ENCODE peak calls at places on chromosomes 1 and 21, in nine cellular contexts. A is fibroblast of lung, O is fibroblast of pulmonary artery, M is Peyer's patch, P is heart right ventricle, J is neural progenitor cell, Y is GM23338, S is left ventricle myocardium inferior, R is astrocyte. B is an unnamed sample.
A peak's percentile ranks its signal among the peaks of the same experiment; 100 is the strongest.

GRCh38 chr1:207389728-207390464 is 64.2 kb upstream of the CR2 start:
- DNase-seq in A (peak; percentile 67), O (peak; percentile 6), M (no peak), P (no peak), J (no peak), Y (no peak), S (no peak), R (peak; percentile 53), B (peak; percentile 61)

GRCh38 chr1:32487182-32487581 is 22.3 kb downstream of the ZBTB8B start:
- DNase-seq in A (no peak), O (no peak), M (no peak), P (no peak), J (no peak), Y (no peak), S (no peak), R (no peak), B (no peak)

GRCh38 chr1:232145768-232146167 is 484.2 kb downstream of the SIPA1L2 start:
- DNase-seq in A (peak; percentile 24), O (no peak), M (no peak), P (no peak), J (no peak), Y (no peak), S (no peak), R (no peak), B (no peak)

GRCh38 chr1:197924516-197925123 is 7.4 kb downstream of the LHX9 start:
- DNase-seq in A (peak; percentile 46), O (peak; percentile 75), M (peak; percentile 68), P (no peak), J (peak; percentile 72), Y (peak; percentile 82), S (no peak), R (peak; percentile 26), B (peak; percentile 75)

GRCh38 chr1:1093610-1093943 is 19.5 kb upstream of the RNF223 start:
- DNase-seq in A (no peak), O (no peak), M (no peak), P (peak; percentile 14), J (no peak), Y (no peak), S (no peak), R (no peak), B (no peak)

GRCh38 chr1:9868244-9868590 is 41.9 kb downstream of the CTNNBIP1 start:
- DNase-seq in A (no peak), O (no peak), M (no peak), P (no peak), J (no peak), Y (no peak), S (no peak), R (no peak), B (no peak)

GRCh38 chr21:27206368-27206982 is 239.6 kb upstream of the ADAMTS5 start:
- DNase-seq in A (peak; percentile 47), O (no peak), M (no peak), P (no peak), J (peak; percentile 54), Y (peak; percentile 77), S (no peak), R (peak; percentile 22), B (peak; percentile 35)

GRCh38 chr1:9374748-9375345 is 82.2 kb downstream of the SPSB1 start:
- DNase-seq in A (no peak), O (no peak), M (no peak), P (no peak), J (peak; percentile 26), Y (no peak), S (no peak), R (no peak), B (no peak)

GRCh38 chr1:223756806-223757700 is 44.7 kb downstream of the CAPN2 start:
- DNase-seq in A (no peak), O (no peak), M (no peak), P (no peak), J (no peak), Y (no peak), S (no peak), R (no peak), B (no peak)

GRCh38 chr1:223758734-223759133 is 46.4 kb downstream of the CAPN2 start:
- DNase-seq in A (no peak), O (no peak), M (no peak), P (no peak), J (no peak), Y (no peak), S (no peak), R (no peak), B (no peak)

GRCh38 chr1:223760833-223761232 is 48.5 kb downstream of the CAPN2 start:
- DNase-seq in A (no peak), O (no peak), M (peak; percentile 6), P (no peak), J (no peak), Y (no peak), S (no peak), R (no peak), B (no peak)

GRCh38 chr1:223761416-223761815 is 49.1 kb downstream of the CAPN2 start:
- DNase-seq in A (no peak), O (peak; percentile 42), M (peak; percentile 11), P (no peak), J (no peak), Y (no peak), S (no peak), R (no peak), B (no peak)

GRCh38 chr1:223759273-223759672 is 46.9 kb downstream of the CAPN2 start:
- DNase-seq in A (no peak), O (no peak), M (no peak), P (no peak), J (peak; percentile 14), Y (peak; percentile 91), S (no peak), R (no peak), B (no peak)
- TF ChIP-seq CTCF in A (no peak), O (no peak), M (no peak), P (no peak), J (peak; percentile 12), Y (peak; percentile 43), S (no peak), R (no peak), B (no peak)

GRCh38 chr1:111139956-111140679 is at the start of the genes CEPT1 and DRAM2:
- DNase-seq in A (peak; percentile 97), O (peak; percentile 97), M (peak; percentile 99), P (peak; percentile 89), J (peak; percentile 99), Y (peak; percentile 99), S (peak; percentile 94), R (peak; percentile 96), B (peak; percentile 95)

GRCh38 chr1:111140680-111140967 is 601 bp downstream of the CEPT1 start:
- DNase-seq in A (peak; percentile 73), O (peak; percentile 50), M (peak; percentile 81), P (no peak), J (peak; percentile 78), Y (peak; percentile 75), S (no peak), R (peak; percentile 61), B (peak; percentile 40)

GRCh38 chr1:111142358-111142975 is 2.4 kb downstream of the CEPT1 start:
- DNase-seq in A (no peak), O (no peak), M (no peak), P (no peak), J (peak; percentile 13), Y (peak; percentile 7), S (no peak), R (no peak), B (no peak)

GRCh38 chr1:111141245-111141644 is 1.2 kb downstream of the CEPT1 start:
- DNase-seq in A (no peak), O (no peak), M (no peak), P (no peak), J (no peak), Y (no peak), S (no peak), R (no peak), B (no peak)

DNA sequence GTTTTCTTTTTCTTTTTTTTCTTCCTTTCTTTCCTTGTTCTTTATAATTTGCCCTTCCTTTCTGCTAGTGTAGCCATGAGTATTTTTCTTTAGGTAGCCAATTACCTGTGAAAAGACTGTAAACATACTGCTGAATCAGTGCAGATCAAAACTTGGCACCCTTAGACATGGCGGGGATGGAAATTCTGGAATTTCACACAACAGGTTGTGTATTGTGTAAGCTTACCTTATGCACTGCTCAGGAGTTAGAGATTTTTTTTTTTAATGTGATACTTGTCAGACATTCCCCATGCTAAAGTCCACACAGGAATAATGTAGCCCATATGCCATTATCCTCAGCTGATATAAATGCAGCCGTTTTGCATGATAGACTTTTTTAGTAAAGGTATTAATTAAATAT is 1.8 kb downstream of the CEPT1 start:
- DNase-seq in A (no peak), O (no peak), M (no peak), P (no peak), J (no peak), Y (no peak), S (no peak), R (no peak), B (no peak)
- H3K4me3 ChIP-seq in A (peak overlapping the region; percentile 97), O (peak overlapping the region; percentile 93), M (peak overlapping the region; percentile 7), P (peak overlapping the region; percentile 5), J (peak overlapping the region; percentile 75), Y (peak overlapping the region; percentile 76), S (peak overlapping the region; percentile 96), R (no peak overlapping the region), B (peak overlapping the region; percentile 85)

GRCh38 chr1:99326215-99326949 is 62.1 kb downstream of the PLPPR4 start:
- DNase-seq in A (no peak), O (peak; percentile 1), M (no peak), P (no peak), J (no peak), Y (peak; percentile 44), S (no peak), R (no peak), B (no peak)
- TF ChIP-seq CTCF in A (peak; percentile 31), O (peak; percentile 35), M (peak; percentile 12), P (no peak), J (peak; percentile 48), Y (peak; percentile 48), S (peak; percentile 58), R (no peak), B (peak; percentile 8)

GRCh38 chr1:93447481-93448291 is at the start of gene FNBP1L:
- DNase-seq in A (peak; percentile 75), O (peak; percentile 64), M (peak; percentile 86), P (peak; percentile 83), J (peak; percentile 94), Y (peak; percentile 95), S (peak; percentile 84), R (peak; percentile 51), B (peak; percentile 80)

GRCh38 chr1:93448292-93448982 is 519 bp downstream of the FNBP1L start:
- DNase-seq in A (peak; percentile 31), O (peak; percentile 34), M (peak; percentile 73), P (peak; percentile 77), J (peak; percentile 90), Y (peak; percentile 88), S (peak; percentile 76), R (peak; percentile 8), B (peak; percentile 58)

GRCh38 chr1:93448983-93449805 is 1.3 kb downstream of the FNBP1L start:
- DNase-seq in A (peak; percentile 65), O (peak; percentile 67), M (peak; percentile 76), P (no peak), J (peak; percentile 60), Y (peak; percentile 84), S (no peak), R (peak; percentile 59), B (peak; percentile 71)

GRCh38 chr1:93450331-93450730 is 2.4 kb downstream of the FNBP1L start:
- DNase-seq in A (no peak), O (no peak), M (no peak), P (no peak), J (no peak), Y (no peak), S (no peak), R (no peak), B (no peak)

DNA sequence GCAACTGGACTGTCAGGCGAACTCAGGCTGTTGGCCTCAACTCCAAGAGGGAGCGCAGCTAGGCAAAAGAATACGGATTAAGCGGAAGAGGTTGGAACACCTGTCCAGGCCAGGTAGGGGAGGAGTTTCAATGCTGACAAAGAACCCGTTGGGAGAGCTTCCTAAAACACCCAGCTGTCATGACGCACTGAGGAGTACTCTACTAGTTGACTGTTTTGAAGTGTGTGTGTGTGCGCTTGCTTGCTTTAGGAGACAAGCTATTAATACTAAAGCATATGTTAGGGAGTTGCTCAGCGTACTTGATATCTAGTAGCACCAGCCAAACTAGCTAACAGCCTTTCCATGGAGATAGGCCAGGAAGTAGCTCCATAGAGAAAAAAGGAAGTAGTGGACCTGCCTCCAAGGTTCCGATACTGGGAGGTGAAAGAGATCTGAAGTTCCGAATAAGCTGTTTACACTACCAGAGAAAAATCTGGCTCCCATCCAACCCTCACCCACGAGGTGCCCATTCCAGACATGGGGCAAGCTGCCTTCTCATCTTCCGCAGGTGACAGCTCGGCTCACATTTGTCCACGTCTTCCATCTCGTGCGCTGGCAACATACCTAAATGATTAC is 974 bp upstream of the FNBP1L start:
- DNase-seq in A (no peak), O (peak; percentile 15), M (peak; percentile 71), P (no peak), J (no peak), Y (peak; percentile 22), S (no peak), R (peak; percentile 3), B (no peak)
- H3K4me3 ChIP-seq in A (peak overlapping the region; percentile 69), O (peak overlapping the region; percentile 88), M (peak overlapping the region; percentile 87), P (peak overlapping the region; percentile 96), J (peak overlapping the region; percentile 96), Y (peak overlapping the region; percentile 95), S (peak overlapping the region; percentile 88), R (peak overlapping the region; percentile 87), B (peak overlapping the region; percentile 69)

B was measured in foreskin fibroblast.